ENCODE peak calls at places on chromosome 9, in four cellular contexts. E is BE2C, K is aorta, I is EH. A is an unnamed sample.

GRCh38 chr9:83069651-83070050 is 6.7 kb upstream of the RASEF start:
- DNase-seq in E (no peak), K (no peak), I (no peak), A (no peak)

GRCh38 chr9:21789541-21790037 is 12.8 kb upstream of the MTAP start:
- DNase-seq in I (peak), K (no peak), E (peak), A (peak)

GRCh38 chr9:105333811-105334210 is 89.4 kb downstream of the SLC44A1 start:
- DNase-seq in I (no peak), E (no peak), K (no peak), A (no peak)

GRCh38 chr9:126275386-126276001 is 51.1 kb upstream of the MVB12B start:
- DNase-seq in K (no peak), E (peak), I (peak), A (no peak)

GRCh38 chr9:74887041-74887980 is at the start of gene TRPM6:
- DNase-seq in K (peak), I (peak), E (peak), A (no peak)

GRCh38 chr9:14314424-14314928 is 535 bp upstream of the NFIB start:
- DNase-seq in K (peak), E (peak), I (peak), A (no peak)

GRCh38 chr9:4540425-4540824 is 50.2 kb downstream of the SLC1A1 start:
- DNase-seq in K (no peak), I (no peak), E (no peak), A (no peak)

GRCh38 chr9:124590886-124591641 is 83.9 kb upstream of the NR5A1 start:
- DNase-seq in K (no peak), I (no peak), E (no peak), A (no peak)

GRCh38 chr9:79131876-79132377 is 439.8 kb upstream of the TLE4 start:
- DNase-seq in K (no peak), I (no peak), E (no peak), A (no peak)

GRCh38 chr9:133888048-133888778 is 103.9 kb downstream of the VAV2 start:
- DNase-seq in K (no peak), E (peak), I (no peak), A (no peak)

GRCh38 chr9:122131401-122131921 is 28.1 kb downstream of the NDUFA8 start:
- DNase-seq in E (peak), K (no peak), I (no peak), A (no peak)

GRCh38 chr9:105662184-105663104 is at the start of gene TAL2:
- DNase-seq in I (no peak), E (no peak), K (no peak), A (no peak)

GRCh38 chr9:29176231-29176630 is 1603.0 kb upstream of the C9orf72 start:
- DNase-seq in E (no peak), I (no peak), K (no peak), A (no peak)

GRCh38 chr9:27154923-27155322 is 45.9 kb downstream of the TEK start:
- DNase-seq in I (peak), K (no peak), E (no peak), A (no peak)

GRCh38 chr9:113355197-113355596 is 5.9 kb downstream of the BSPRY start:
- DNase-seq in I (peak), E (no peak), K (no peak), A (no peak)

GRCh38 chr9:23081377-23081776 is 634.8 kb downstream of the DMRTA1 start:
- DNase-seq in I (no peak), E (no peak), K (peak), A (no peak)

GRCh38 chr9:130833324-130833990 is 1.6 kb upstream of the ABL1 start:
- DNase-seq in K (no peak), E (peak), I (peak), A (no peak)

GRCh38 chr9:79603222-79603925 is 31.6 kb downstream of the TLE4 start:
- DNase-seq in E (no peak), I (peak), K (no peak), A (no peak)

GRCh38 chr9:114549677-114550330 is 37.8 kb upstream of the ATP6V1G1 start:
- DNase-seq in K (no peak), E (no peak), I (peak), A (no peak)

GRCh38 chr9:8560560-8561525 is 761.3 kb upstream of the DMAC1 start:
- DNase-seq in K (no peak), E (no peak), I (no peak), A (no peak)

GRCh38 chr9:80437825-80438224 is 866.1 kb downstream of the TLE4 start:
- DNase-seq in K (no peak), E (no peak), I (no peak), A (no peak)

GRCh38 chr9:2116073-2116472 is 100.9 kb downstream of the SMARCA2 start:
- DNase-seq in K (no peak), I (peak), E (peak), A (no peak)

GRCh38 chr9:19946446-19947109 is 157.7 kb upstream of the SLC24A2 start:
- DNase-seq in K (no peak), I (peak), E (no peak), A (no peak)

GRCh38 chr9:95754533-95755420 is 120.7 kb upstream of the ERCC6L2 start:
- DNase-seq in K (no peak), I (no peak), E (peak), A (no peak)

GRCh38 chr9:101264727-101265126 is 120.1 kb downstream of the BAAT start:
- DNase-seq in K (no peak), E (no peak), I (no peak), A (no peak)

GRCh38 chr9:113221800-113222481 is 597 bp downstream of the SLC31A1 start:
- DNase-seq in K (no peak), I (no peak), E (no peak), A (no peak)

GRCh38 chr9:105144076-105144475 is 100.4 kb upstream of the SLC44A1 start:
- DNase-seq in I (no peak), K (no peak), E (no peak), A (no peak)

GRCh38 chr9:77751341-77752091 is 103.4 kb upstream of the GNA14 start:
- DNase-seq in K (no peak), I (peak), E (peak), A (no peak)

GRCh38 chr9:127347831-127348699 is 48.9 kb upstream of the SLC2A8 start:
- DNase-seq in E (peak), K (no peak), I (peak), A (no peak)

GRCh38 chr9:79652598-79652997 is 80.8 kb downstream of the TLE4 start:
- DNase-seq in E (no peak), I (peak), K (no peak), A (no peak)

A was measured in NK-92 treated with Interleukin-12 subunit alpha and Interleukin-12 subunit beta, amount 100 ng/mL, for 24 hours.